ENCODE peak calls at places on chromosomes 3 and 15, in nine cellular contexts. Y is astrocyte of the spinal cord, F is tibial artery, R is fibroblast of villous mesenchyme, K is fibroblast of pulmonary artery, A is tibial nerve, E is IMR-90, J is skeletal muscle cell, S is mesenchymal stem cell. V is an unnamed sample.

GRCh38 chr15:24772256-24772655 is 96.7 kb downstream of the NPAP1 start:
- DNase-seq in Y (no peak), F (no peak), R (no peak), K (no peak), A (no peak), E (no peak), J (no peak), S (no peak), V (no peak)

GRCh38 chr15:68054658-68055223 is 626 bp downstream of the PIAS1 start:
- DNase-seq in Y (peak), F (peak), R (peak), K (no peak), A (peak), E (peak), J (no peak), S (peak), V (peak)

GRCh38 chr3:167823738-167824137 is 88.2 kb downstream of the SERPINI1 start:
- DNase-seq in Y (no peak), F (no peak), R (no peak), K (no peak), A (no peak), E (no peak), J (no peak), S (no peak), V (no peak)

GRCh38 chr3:121642601-121643314 is 17.9 kb downstream of the HCLS1 start:
- DNase-seq in Y (no peak), F (no peak), R (no peak), K (no peak), A (no peak), E (no peak), J (no peak), S (no peak), V (no peak)

GRCh38 chr3:178787960-178788359 is 251.7 kb downstream of the KCNMB2 start:
- DNase-seq in Y (no peak), F (no peak), R (no peak), K (no peak), A (no peak), E (no peak), J (no peak), S (no peak), V (no peak)

GRCh38 chr3:50204804-50205718 is at the start of gene SLC38A3:
- DNase-seq in Y (no peak), F (no peak), R (no peak), K (no peak), A (no peak), E (no peak), J (no peak), S (no peak), V (no peak)

GRCh38 chr3:162498626-162499025 is 1002.0 kb downstream of the OTOL1 start:
- DNase-seq in Y (no peak), F (no peak), R (no peak), K (no peak), A (no peak), E (no peak), J (no peak), S (no peak), V (no peak)

GRCh38 chr3:194618858-194619608 is 14.2 kb downstream of the TMEM44 start:
- DNase-seq in Y (no peak), F (no peak), R (no peak), K (no peak), A (no peak), E (no peak), J (no peak), S (no peak), V (no peak)

DNA sequence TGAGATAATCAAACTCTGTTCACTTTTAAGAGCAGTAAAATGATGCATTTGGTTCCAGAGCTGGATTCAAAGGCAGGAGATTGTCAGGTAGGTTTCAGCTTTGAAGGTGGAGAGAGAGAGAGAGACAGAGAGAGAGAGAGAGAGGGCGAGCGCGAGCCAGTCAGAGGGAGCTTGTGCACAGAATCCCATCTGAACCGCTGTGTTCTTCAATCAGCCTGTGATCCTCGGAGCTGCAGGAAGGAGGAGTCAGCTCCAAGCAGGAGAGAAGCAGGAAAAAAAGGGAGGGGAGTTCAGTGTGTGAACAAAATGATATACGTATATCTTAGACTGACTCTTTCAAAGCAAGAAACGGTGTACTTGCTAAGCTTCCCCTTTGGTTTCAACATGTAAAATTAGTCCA is at the start of gene GPR149:
- DNase-seq in Y (no peak), F (no peak), R (no peak), K (no peak), A (no peak), E (no peak), J (no peak), S (no peak), V (no peak)
- H3K4me3 ChIP-seq in Y (no peak), F (no peak), R (no peak), K (no peak), A (peak), E (no peak), J (peak), S (no peak), V (no peak)

DNA sequence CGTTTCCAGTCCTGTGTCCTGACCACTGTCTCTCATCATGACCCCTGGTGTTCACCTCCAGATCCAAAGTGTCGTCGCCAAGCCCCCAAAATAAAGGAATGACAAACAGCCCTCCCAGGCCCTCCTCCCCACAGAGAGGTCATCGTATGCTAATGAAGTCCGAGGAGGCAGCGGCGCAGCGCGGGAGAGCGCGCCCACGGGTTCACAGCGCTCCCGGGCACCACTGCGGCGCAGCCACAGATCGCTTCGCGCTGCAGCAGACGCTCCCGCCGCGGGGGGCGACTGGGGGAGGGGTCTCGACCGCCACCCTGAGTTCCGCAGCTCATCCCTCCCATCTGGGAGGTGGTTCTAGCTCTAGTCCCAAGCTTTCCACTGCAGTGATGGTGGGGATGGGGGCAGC is 1.3 kb downstream of the DGKG start:
- DNase-seq in Y (no peak), F (no peak), R (no peak), K (no peak), A (no peak), E (no peak), J (no peak), S (no peak), V (no peak)
- H3K4me3 ChIP-seq in Y (no peak), F (peak), R (no peak), K (no peak), A (peak), E (no peak), J (no peak), S (no peak), V (no peak)

DNA sequence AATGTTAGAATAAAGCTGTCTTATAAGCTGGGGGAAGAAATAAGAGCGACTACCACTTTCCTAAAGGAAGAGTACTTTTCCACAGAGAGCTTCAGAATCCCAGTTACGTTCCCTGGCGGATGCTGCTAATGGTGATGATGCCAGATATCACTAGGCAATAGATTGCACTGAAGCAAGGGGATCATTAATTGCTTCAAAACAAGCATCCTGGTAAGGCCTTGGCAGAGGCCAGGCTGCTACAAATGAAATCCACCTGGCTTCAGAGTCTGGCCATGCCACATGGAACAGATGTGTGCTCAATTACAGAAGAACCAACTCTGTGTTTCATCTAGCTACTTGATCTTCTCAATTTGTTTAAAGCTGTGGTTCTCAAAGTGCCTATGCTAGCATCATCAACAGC is 129.2 kb upstream of the IL12A start:
- DNase-seq in Y (no peak), F (no peak), R (no peak), K (no peak), A (no peak), E (no peak), J (no peak), S (no peak), V (no peak)
- H3K4me3 ChIP-seq in Y (no peak), F (no peak), R (no peak), K (no peak), A (no peak), E (no peak), J (no peak), S (no peak), V (no peak)

GRCh38 chr3:141402476-141403171 is 34.3 kb downstream of the ZBTB38 start:
- DNase-seq in Y (peak), F (peak), R (peak), K (peak), A (peak), E (peak), J (peak), S (peak), V (peak)
- H3K4me3 ChIP-seq in Y (peak), F (peak), R (peak), K (peak), A (peak), E (peak), J (peak), S (peak), V (peak)

GRCh38 chr15:99123706-99124451 is 19.0 kb downstream of the SYNM start:
- DNase-seq in Y (peak), F (peak), R (peak), K (peak), A (peak), E (peak), J (peak), S (peak), V (peak)

GRCh38 chr15:99124641-99125040 is 19.8 kb downstream of the SYNM start:
- DNase-seq in Y (no peak), F (no peak), R (no peak), K (no peak), A (no peak), E (no peak), J (no peak), S (no peak), V (no peak)

GRCh38 chr15:99121207-99121606 is 16.3 kb downstream of the SYNM start:
- DNase-seq in Y (no peak), F (no peak), R (no peak), K (no peak), A (no peak), E (no peak), J (no peak), S (no peak), V (no peak)

GRCh38 chr15:99121691-99122410 is 17.0 kb downstream of the SYNM start:
- DNase-seq in Y (no peak), F (no peak), R (no peak), K (no peak), A (no peak), E (no peak), J (no peak), S (no peak), V (no peak)

DNA sequence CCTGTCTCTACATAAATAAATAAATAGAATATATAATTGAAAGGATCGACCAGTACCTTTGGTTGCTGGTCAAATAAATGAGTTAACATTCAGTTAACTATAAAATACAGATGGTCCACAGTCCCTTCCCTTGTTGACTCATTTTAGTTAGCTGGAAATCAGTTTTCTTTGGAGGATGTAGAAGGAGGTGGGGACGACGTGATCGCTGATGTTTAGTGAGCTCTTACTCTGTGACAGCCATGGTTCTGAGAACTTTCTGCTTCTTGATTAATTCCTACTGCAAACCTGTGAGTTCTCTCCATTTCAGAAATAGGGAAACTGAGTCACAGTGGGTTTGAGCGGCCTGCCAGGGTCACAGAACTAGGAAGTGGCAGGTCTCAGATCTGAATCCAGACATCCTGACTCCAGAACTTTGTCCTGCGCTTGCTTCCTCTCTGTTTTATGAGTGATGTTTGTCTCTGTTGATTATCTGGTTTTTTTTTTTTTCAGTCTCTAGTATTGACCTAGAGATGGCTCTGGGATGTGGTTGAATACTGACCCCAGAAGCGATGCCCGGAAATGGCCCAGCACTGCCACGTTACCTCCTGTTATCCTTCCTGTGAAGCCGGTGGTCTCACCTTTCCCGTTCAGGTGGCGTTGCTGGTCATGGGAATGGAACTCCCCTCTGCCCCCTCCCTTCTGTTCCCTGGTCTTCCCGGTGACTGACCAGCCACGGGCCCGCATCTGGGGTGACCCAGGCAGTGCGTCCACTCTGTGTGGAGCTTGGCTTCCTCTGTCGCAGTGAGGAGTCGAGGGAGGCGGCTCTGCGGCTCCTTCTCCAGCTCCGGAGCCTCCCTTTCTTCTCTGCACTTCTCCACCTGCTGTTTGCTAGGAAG is 18.2 kb downstream of the SYNM start:
- DNase-seq in Y (no peak), F (no peak), R (no peak), K (no peak), A (no peak), E (no peak), J (no peak), S (peak), V (no peak)
- H3K4me3 ChIP-seq in Y (no peak), F (peak), R (peak), K (peak), A (peak), E (no peak), J (peak), S (no peak), V (no peak)

GRCh38 chr3:55893045-55893664 is 406.0 kb upstream of the WNT5A start:
- DNase-seq in Y (peak), F (no peak), R (no peak), K (no peak), A (no peak), E (peak), J (no peak), S (peak), V (no peak)

GRCh38 chr3:55899887-55900286 is 412.8 kb upstream of the WNT5A start:
- DNase-seq in Y (no peak), F (no peak), R (no peak), K (no peak), A (no peak), E (no peak), J (no peak), S (peak), V (no peak)

GRCh38 chr3:55896155-55896554 is 409.0 kb upstream of the WNT5A start:
- DNase-seq in Y (no peak), F (no peak), R (no peak), K (no peak), A (no peak), E (no peak), J (no peak), S (no peak), V (no peak)

GRCh38 chr3:55894605-55895004 is 407.5 kb upstream of the WNT5A start:
- DNase-seq in Y (no peak), F (no peak), R (no peak), K (no peak), A (no peak), E (no peak), J (no peak), S (no peak), V (no peak)

GRCh38 chr3:55897573-55898224 is 410.6 kb upstream of the WNT5A start:
- DNase-seq in Y (peak), F (no peak), R (peak), K (no peak), A (no peak), E (peak), J (no peak), S (peak), V (no peak)
- H3K4me3 ChIP-seq in Y (no peak), F (no peak), R (no peak), K (no peak), A (no peak), E (no peak), J (no peak), S (no peak), V (no peak)

V was measured in small intestine.